ENCODE peak calls at places on chromosome 5, in four cellular contexts. One of them, this sample, is unnamed.
A peak's percentile ranks its signal among the peaks of the same experiment; 100 is the strongest.

GRCh38 chr5:74499236-74499635 is 141.3 kb downstream of the ENC1 start:
- DNase-seq in GM12878: no peak
- DNase-seq in HepG2: peak; percentile 15
- DNase-seq in K562: no peak
- DNase-seq in this sample: no peak

GRCh38 chr5:376951-377325 is 55.4 kb downstream of the AHRR start:
- DNase-seq in GM12878: no peak
- DNase-seq in HepG2: no peak
- DNase-seq in K562: no peak
- DNase-seq in this sample: no peak

GRCh38 chr5:116864157-116864837 is 289.7 kb upstream of the SEMA6A start:
- DNase-seq in HepG2: peak; percentile 99
- DNase-seq in K562: no peak
- DNase-seq in GM12878: no peak
- DNase-seq in this sample: peak; percentile 91

GRCh38 chr5:128062172-128062746 is 21.3 kb upstream of the SLC12A2 start:
- DNase-seq in GM12878: no peak
- DNase-seq in HepG2: no peak
- DNase-seq in K562: no peak
- DNase-seq in this sample: no peak

GRCh38 chr5:81779125-81779934 is 28.4 kb upstream of the SSBP2 start:
- DNase-seq in K562: no peak
- DNase-seq in GM12878: peak; percentile 23
- DNase-seq in HepG2: no peak
- DNase-seq in this sample: no peak

GRCh38 chr5:75513841-75514240 is 2.1 kb downstream of the POLK start:
- DNase-seq in K562: no peak
- DNase-seq in HepG2: no peak
- DNase-seq in GM12878: no peak
- DNase-seq in this sample: no peak

GRCh38 chr5:123719004-123719403 is 207.0 kb downstream of the CSNK1G3 start:
- DNase-seq in K562: no peak
- DNase-seq in GM12878: no peak
- DNase-seq in HepG2: no peak
- DNase-seq in this sample: no peak

GRCh38 chr5:94174748-94175411 is 433.5 kb upstream of the POU5F2 start:
- DNase-seq in HepG2: no peak
- DNase-seq in GM12878: no peak
- DNase-seq in K562: no peak
- DNase-seq in this sample: no peak

GRCh38 chr5:169054506-169054905 is 246.4 kb downstream of the SLIT3 start:
- DNase-seq in K562: no peak
- DNase-seq in GM12878: no peak
- DNase-seq in HepG2: no peak
- DNase-seq in this sample: no peak

GRCh38 chr5:79200573-79201183 is 35.3 kb upstream of the JMY start:
- DNase-seq in K562: peak; percentile 25
- DNase-seq in GM12878: no peak
- DNase-seq in HepG2: peak; percentile 10
- DNase-seq in this sample: no peak

GRCh38 chr5:58294598-58295298 is 165.1 kb downstream of the PLK2 start:
- DNase-seq in GM12878: peak; percentile 8
- DNase-seq in K562: no peak
- DNase-seq in HepG2: no peak
- DNase-seq in this sample: no peak

GRCh38 chr5:35926389-35927051 is 11.9 kb downstream of the CAPSL start:
- DNase-seq in GM12878: no peak
- DNase-seq in HepG2: peak; percentile 17
- DNase-seq in K562: peak; percentile 79
- DNase-seq in this sample: no peak

GRCh38 chr5:78666041-78666444 is 17.5 kb upstream of the LHFPL2 start:
- DNase-seq in GM12878: no peak
- DNase-seq in K562: no peak
- DNase-seq in HepG2: peak; percentile 28
- DNase-seq in this sample: no peak

GRCh38 chr5:73030995-73031394 is 75.2 kb downstream of the FCHO2 start:
- DNase-seq in K562: no peak
- DNase-seq in HepG2: peak; percentile 5
- DNase-seq in GM12878: no peak
- DNase-seq in this sample: no peak

GRCh38 chr5:39362646-39363045 is 1.6 kb downstream of the C9 start:
- DNase-seq in HepG2: no peak
- DNase-seq in GM12878: no peak
- DNase-seq in K562: no peak
- DNase-seq in this sample: no peak

GRCh38 chr5:170596482-170596881 is 92.7 kb downstream of the KCNIP1 start:
- DNase-seq in GM12878: no peak
- DNase-seq in HepG2: no peak
- DNase-seq in K562: no peak
- DNase-seq in this sample: no peak

DNA sequence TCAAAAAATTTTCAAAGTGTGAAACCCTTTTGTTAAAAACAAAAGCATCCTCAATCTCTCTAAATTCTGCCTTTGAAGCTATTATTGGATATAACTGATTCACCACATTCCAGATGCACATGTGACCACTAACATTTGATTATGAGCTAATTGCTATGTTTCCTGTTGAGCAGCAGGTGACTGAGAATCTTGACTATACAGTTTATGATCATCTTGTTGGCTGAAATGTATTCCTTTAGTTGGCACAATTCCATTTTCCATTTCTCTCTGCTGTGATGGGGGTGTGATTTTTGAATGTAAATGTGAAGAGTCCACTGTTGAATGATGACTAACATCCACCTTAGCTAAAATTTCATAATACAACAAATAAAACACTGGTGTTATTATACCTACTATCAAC is 10.7 kb downstream of the LYSMD3 start:
- DNase-seq in HepG2: no peak
- DNase-seq in K562: peak; percentile 18
- DNase-seq in GM12878: no peak
- DNase-seq in this sample: no peak
- TF ChIP-seq YY1 in HepG2: no peak
- TF ChIP-seq YY1 in K562: no peak
- TF ChIP-seq YY1 in GM12878: no peak
- TF ChIP-seq YY1 in this sample: no peak

DNA sequence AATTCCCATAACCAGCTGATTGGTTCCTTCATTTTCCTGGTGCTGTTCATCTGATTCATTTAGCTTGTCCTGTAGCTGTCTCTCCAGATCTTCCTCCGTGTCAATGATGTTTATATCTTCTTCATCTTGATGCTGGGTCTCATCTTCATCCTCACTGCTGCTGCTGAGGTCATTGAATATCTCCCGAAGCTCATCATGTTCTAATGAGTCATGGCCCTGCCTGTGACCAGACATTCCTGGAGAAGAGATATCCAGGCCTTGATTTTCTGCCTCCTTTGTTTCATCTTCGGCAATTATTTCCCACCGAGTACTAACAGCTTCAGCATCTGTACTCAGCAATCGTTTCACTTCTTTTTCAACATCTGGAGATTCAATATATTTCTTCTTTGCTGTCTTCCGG is 1.4 kb downstream of the TAF7 start:
- DNase-seq in K562: no peak
- DNase-seq in HepG2: no peak
- DNase-seq in GM12878: no peak
- DNase-seq in this sample: no peak
- TF ChIP-seq KDM1A in K562: no peak
- TF ChIP-seq KDM1A in HepG2: no peak
- TF ChIP-seq KDM1A in GM12878: no peak
- TF ChIP-seq KDM1A in this sample: no peak

GRCh38 chr5:152331718-152332117 is 73.4 kb downstream of the NMUR2 start:
- DNase-seq in K562: no peak
- DNase-seq in GM12878: no peak
- DNase-seq in HepG2: no peak
- DNase-seq in this sample: no peak
- TF ChIP-seq RFX5 in K562: no peak
- TF ChIP-seq RFX5 in GM12878: no peak
- TF ChIP-seq RFX5 in HepG2: no peak
- TF ChIP-seq RFX5 in this sample: no peak

GRCh38 chr5:41071975-41072374 is 833 bp upstream of the MROH2B start:
- DNase-seq in HepG2: no peak
- DNase-seq in K562: no peak
- DNase-seq in GM12878: no peak
- DNase-seq in this sample: no peak
- TF ChIP-seq YY1 in HepG2: no peak
- TF ChIP-seq YY1 in K562: no peak
- TF ChIP-seq YY1 in GM12878: no peak
- TF ChIP-seq YY1 in this sample: no peak

DNA sequence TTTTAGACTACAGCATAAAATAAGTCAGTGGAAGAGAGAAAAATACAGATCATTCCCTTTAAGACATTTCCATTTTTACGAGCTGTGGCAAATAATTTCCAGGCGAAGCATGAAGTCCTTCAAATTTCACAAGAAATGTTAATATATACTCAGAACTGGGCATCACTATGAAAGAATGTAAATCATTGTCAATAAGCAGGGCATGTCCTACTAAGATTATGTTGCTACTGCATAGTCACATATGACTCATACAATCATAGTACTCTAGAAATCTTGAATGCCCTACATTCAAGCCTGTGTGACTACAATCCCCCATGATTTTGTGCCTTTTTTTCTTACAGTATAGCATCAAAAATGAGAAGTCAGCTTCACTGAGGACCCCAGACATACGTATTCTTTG is 485.2 kb upstream of the FTMT start:
- DNase-seq in HepG2: no peak
- DNase-seq in GM12878: no peak
- DNase-seq in K562: no peak
- DNase-seq in this sample: no peak
- TF ChIP-seq KDM1A in HepG2: no peak
- TF ChIP-seq KDM1A in GM12878: no peak
- TF ChIP-seq KDM1A in K562: no peak
- TF ChIP-seq KDM1A in this sample: no peak